ENCODE peak calls at places on chromosomes 1 and 21, in seven cellular contexts. Z, D, P, K, E, N and X are unnamed samples.

GRCh38 chr1:111227434-111227833 is at the start of gene CHI3L2:
- DNase-seq in Z (peak; percentile 59), D (no peak), P (no peak), K (no peak), E (no peak), N (no peak), X (no peak)

GRCh38 chr1:10727703-10728348 is 68.6 kb downstream of the CASZ1 start:
- DNase-seq in Z (no peak), D (peak; percentile 67), P (no peak), K (no peak), E (no peak), N (no peak), X (no peak)

GRCh38 chr1:244864253-244865027 is at the start of gene HNRNPU:
- DNase-seq in Z (peak; percentile 97), D (peak; percentile 98), P (peak; percentile 93), K (peak; percentile 96), E (peak; percentile 97), N (peak; percentile 98), X (peak; percentile 89)

GRCh38 chr21:39559511-39559910 is 53.2 kb upstream of the B3GALT5 start:
- DNase-seq in Z (no peak), D (no peak), P (no peak), K (no peak), E (no peak), N (no peak), X (no peak)

GRCh38 chr1:33182452-33182851 is 609 bp upstream of the TRIM62 start:
- DNase-seq in Z (peak; percentile 85), D (no peak), P (no peak), K (no peak), E (no peak), N (no peak), X (no peak)

GRCh38 chr1:8152731-8153702 is 126.9 kb upstream of the ERRFI1 start:
- DNase-seq in Z (no peak), D (no peak), P (no peak), K (no peak), E (no peak), N (peak; percentile 46), X (no peak)

GRCh38 chr1:109803901-109804331 is 40.2 kb upstream of the EPS8L3 start:
- DNase-seq in Z (no peak), D (no peak), P (no peak), K (no peak), E (no peak), N (peak; percentile 27), X (no peak)

GRCh38 chr21:44434936-44435635 is 20.2 kb upstream of the LRRC3 start:
- DNase-seq in Z (no peak), D (peak; percentile 9), P (no peak), K (no peak), E (no peak), N (peak; percentile 20), X (no peak)

GRCh38 chr1:39348278-39348677 is 143.2 kb upstream of the BMP8A start:
- DNase-seq in Z (no peak), D (no peak), P (no peak), K (no peak), E (no peak), N (no peak), X (no peak)

GRCh38 chr1:170196490-170196889 is 50.7 kb downstream of the NTMT2 start:
- DNase-seq in Z (no peak), D (no peak), P (no peak), K (no peak), E (no peak), N (no peak), X (no peak)

GRCh38 chr1:7294636-7295035 is 476.5 kb upstream of the VAMP3 start:
- DNase-seq in Z (no peak), D (no peak), P (no peak), K (no peak), E (no peak), N (no peak), X (no peak)

GRCh38 chr1:84412316-84412942 is 14.1 kb downstream of the DNASE2B start:
- DNase-seq in Z (peak; percentile 78), D (no peak), P (no peak), K (no peak), E (no peak), N (no peak), X (no peak)

GRCh38 chr21:45478115-45478801 is 64.0 kb downstream of the SLC19A1 start:
- DNase-seq in Z (peak; percentile 72), D (peak; percentile 71), P (peak; percentile 22), K (peak; percentile 76), E (peak; percentile 77), N (peak; percentile 78), X (peak; percentile 30)

GRCh38 chr21:45787371-45787770 is 143.8 kb downstream of the PCBP3 start:
- DNase-seq in Z (no peak), D (no peak), P (no peak), K (no peak), E (no peak), N (no peak), X (no peak)

GRCh38 chr1:40861227-40862003 is 748 bp downstream of the CITED4 start:
- DNase-seq in Z (peak; percentile 48), D (peak; percentile 63), P (no peak), K (no peak), E (peak; percentile 28), N (peak; percentile 52), X (no peak)

GRCh38 chr1:61082336-61083013 is at the start of gene NFIA:
- DNase-seq in Z (peak; percentile 84), D (peak; percentile 54), P (peak; percentile 62), K (no peak), E (peak; percentile 70), N (peak; percentile 35), X (no peak)

GRCh38 chr21:41651830-41652229 is 115.0 kb downstream of the RIPK4 start:
- DNase-seq in Z (no peak), D (no peak), P (no peak), K (no peak), E (no peak), N (no peak), X (no peak)

GRCh38 chr1:212514056-212514614 is 81.4 kb downstream of the NENF start:
- DNase-seq in Z (peak; percentile 29), D (peak; percentile 41), P (no peak), K (no peak), E (peak; percentile 28), N (no peak), X (peak; percentile 42)

GRCh38 chr1:106615473-106615872 is 441.0 kb upstream of the PRMT6 start:
- DNase-seq in Z (no peak), D (no peak), P (no peak), K (no peak), E (no peak), N (no peak), X (no peak)

GRCh38 chr1:28775121-28775942 is 36.6 kb upstream of the OPRD1 start:
- DNase-seq in Z (peak; percentile 77), D (peak; percentile 80), P (peak; percentile 31), K (peak; percentile 66), E (peak; percentile 49), N (peak; percentile 70), X (no peak)

GRCh38 chr1:9858293-9859035 is 34.7 kb upstream of the CLSTN1 start:
- DNase-seq in Z (no peak), D (no peak), P (no peak), K (no peak), E (no peak), N (no peak), X (no peak)

GRCh38 chr1:59178339-59178744 is 118.6 kb upstream of the FGGY start:
- DNase-seq in Z (peak; percentile 89), D (peak; percentile 46), P (peak; percentile 36), K (no peak), E (peak; percentile 8), N (no peak), X (peak; percentile 8)

GRCh38 chr1:57024855-57025254 is 59.0 kb upstream of the C8B start:
- DNase-seq in Z (no peak), D (no peak), P (peak; percentile 15), K (no peak), E (no peak), N (no peak), X (no peak)

GRCh38 chr1:94316836-94317789 is 79.7 kb upstream of the ARHGAP29 start:
- DNase-seq in Z (no peak), D (no peak), P (no peak), K (no peak), E (no peak), N (no peak), X (no peak)

GRCh38 chr1:27405074-27405473 is 12.7 kb downstream of the GPR3 start:
- DNase-seq in Z (peak; percentile 76), D (peak; percentile 65), P (no peak), K (no peak), E (no peak), N (no peak), X (no peak)

GRCh38 chr1:235708390-235708962 is 58.9 kb upstream of the GNG4 start:
- DNase-seq in Z (no peak), D (no peak), P (no peak), K (no peak), E (no peak), N (no peak), X (no peak)

GRCh38 chr1:219020386-219020785 is 153.3 kb upstream of the LYPLAL1 start:
- DNase-seq in Z (no peak), D (no peak), P (no peak), K (no peak), E (no peak), N (no peak), X (no peak)

GRCh38 chr1:202146993-202147392 is 2.5 kb upstream of the ARL8A start:
- DNase-seq in Z (no peak), D (no peak), P (no peak), K (no peak), E (no peak), N (no peak), X (no peak)

GRCh38 chr21:29151937-29152336 is 21.5 kb downstream of the MAP3K7CL start:
- DNase-seq in Z (peak; percentile 47), D (no peak), P (no peak), K (no peak), E (no peak), N (no peak), X (no peak)

GRCh38 chr1:176206006-176206960 is 803 bp downstream of the COP1 start:
- DNase-seq in Z (peak; percentile 28), D (no peak), P (peak; percentile 38), K (peak; percentile 51), E (peak; percentile 18), N (peak; percentile 61), X (peak; percentile 41)

GRCh38 chr1:181097242-181097641 is 8.7 kb downstream of the IER5 start:
- DNase-seq in Z (no peak), D (no peak), P (no peak), K (no peak), E (no peak), N (no peak), X (no peak)

GRCh38 chr1:997728-998050 is 2.2 kb downstream of the HES4 start:
- DNase-seq in Z (no peak), D (no peak), P (no peak), K (peak; percentile 4), E (no peak), N (no peak), X (no peak)

GRCh38 chr21:34367320-34367935 is 3.6 kb downstream of the KCNE2 start:
- DNase-seq in Z (peak; percentile 74), D (no peak), P (no peak), K (peak; percentile 33), E (peak; percentile 24), N (no peak), X (peak; percentile 66)

GRCh38 chr1:38728176-38728908 is 131.2 kb downstream of the RRAGC start:
- DNase-seq in Z (peak; percentile 74), D (peak; percentile 53), P (peak; percentile 31), K (peak; percentile 28), E (peak; percentile 2), N (no peak), X (peak; percentile 14)